ENCODE peak calls at places on chromosome 16, in six cellular contexts. Z is testis, G is tibial artery, J is right atrium auricular region, X is neural crest cell, C is colonic mucosa. D is an unnamed sample.

GRCh38 chr16:84284168-84284722 is 10.4 kb upstream of the WFDC1 start:
- DNase-seq in Z (peak; percentile 85), G (peak; percentile 57), J (peak; percentile 80), X (peak; percentile 56), C (peak; percentile 75), D (peak; percentile 66)

GRCh38 chr16:79966226-79966625 is 365.7 kb upstream of the MAF start:
- DNase-seq in Z (no peak), G (no peak), J (no peak), X (no peak), C (no peak), D (no peak)

GRCh38 chr16:8953064-8953463 is 10.6 kb downstream of the USP7 start:
- DNase-seq in Z (no peak), G (no peak), J (no peak), X (no peak), C (no peak), D (no peak)

GRCh38 chr16:17224859-17225258 is 245.9 kb downstream of the XYLT1 start:
- DNase-seq in Z (peak; percentile 34), G (peak; percentile 72), J (peak; percentile 85), X (no peak), C (peak; percentile 50), D (peak; percentile 46)

GRCh38 chr16:85072947-85073346 is 39.3 kb downstream of the CIBAR2 start:
- DNase-seq in Z (no peak), G (no peak), J (peak; percentile 85), X (no peak), C (no peak), D (no peak)

GRCh38 chr16:27922433-27922832 is 141.1 kb downstream of the GSG1L start:
- DNase-seq in Z (no peak), G (no peak), J (no peak), X (no peak), C (no peak), D (no peak)

GRCh38 chr16:54750249-54750648 is 180.4 kb upstream of the IRX5 start:
- DNase-seq in Z (no peak), G (no peak), J (no peak), X (no peak), C (no peak), D (no peak)

GRCh38 chr16:5670198-5670597 is 572.6 kb upstream of the EEF2KMT start:
- DNase-seq in Z (no peak), G (no peak), J (no peak), X (no peak), C (no peak), D (no peak)

GRCh38 chr16:85891776-85892166 is 7.2 kb upstream of the IRF8 start:
- DNase-seq in Z (no peak), G (no peak), J (peak; percentile 21), X (no peak), C (peak; percentile 44), D (no peak)

GRCh38 chr16:20747030-20747816 is 5.6 kb upstream of the THUMPD1 start:
- DNase-seq in Z (no peak), G (no peak), J (no peak), X (no peak), C (peak; percentile 32), D (no peak)

GRCh38 chr16:49112754-49113153 is 168.9 kb downstream of the CBLN1 start:
- DNase-seq in Z (peak; percentile 28), G (no peak), J (no peak), X (no peak), C (no peak), D (no peak)

GRCh38 chr16:4218202-4218601 is 23.7 kb downstream of the SRL start:
- DNase-seq in Z (no peak), G (no peak), J (no peak), X (no peak), C (no peak), D (no peak)

GRCh38 chr16:51710930-51711563 is 560.0 kb upstream of the SALL1 start:
- DNase-seq in Z (no peak), G (no peak), J (no peak), X (no peak), C (no peak), D (no peak)

GRCh38 chr16:11783319-11784047 is 13.6 kb downstream of the ZC3H7A start:
- DNase-seq in Z (no peak), G (no peak), J (no peak), X (no peak), C (peak; percentile 32), D (no peak)

GRCh38 chr16:16857603-16858283 is 478.8 kb downstream of the NPIPA7 start:
- DNase-seq in Z (no peak), G (no peak), J (no peak), X (no peak), C (no peak), D (no peak)

GRCh38 chr16:49856741-49857330 is 924 bp upstream of the ZNF423 start:
- DNase-seq in Z (peak; percentile 85), G (peak; percentile 76), J (peak; percentile 80), X (peak; percentile 69), C (peak; percentile 82), D (peak; percentile 85)

GRCh38 chr16:87628940-87629339 is 26.6 kb downstream of the JPH3 start:
- DNase-seq in Z (no peak), G (no peak), J (no peak), X (no peak), C (no peak), D (no peak)

GRCh38 chr16:64196444-64196843 is 925.4 kb downstream of the CDH11 start:
- DNase-seq in Z (no peak), G (no peak), J (no peak), X (no peak), C (no peak), D (no peak)

GRCh38 chr16:65394306-65394705 is 272.4 kb upstream of the CDH11 start:
- DNase-seq in Z (no peak), G (no peak), J (no peak), X (no peak), C (no peak), D (no peak)

GRCh38 chr16:58511933-58512815 is 3.1 kb upstream of the SETD6 start:
- DNase-seq in Z (peak; percentile 91), G (peak; percentile 74), J (peak; percentile 69), X (peak; percentile 84), C (peak; percentile 84), D (peak; percentile 90)

GRCh38 chr16:67882374-67883145 is 2.1 kb upstream of the NRN1L start:
- DNase-seq in Z (no peak), G (no peak), J (no peak), X (no peak), C (no peak), D (no peak)

GRCh38 chr16:25064967-25065366 is 46.6 kb upstream of the LCMT1 start:
- DNase-seq in Z (peak; percentile 88), G (no peak), J (no peak), X (no peak), C (no peak), D (no peak)

GRCh38 chr16:25063865-25064264 is 47.7 kb upstream of the LCMT1 start:
- DNase-seq in Z (peak; percentile 89), G (no peak), J (peak; percentile 67), X (no peak), C (no peak), D (no peak)

GRCh38 chr16:25066426-25066746 is 45.2 kb upstream of the LCMT1 start:
- DNase-seq in Z (no peak), G (no peak), J (no peak), X (no peak), C (no peak), D (no peak)

GRCh38 chr16:25066747-25067631 is 44.6 kb upstream of the LCMT1 start:
- DNase-seq in Z (peak; percentile 92), G (peak; percentile 71), J (peak; percentile 78), X (peak; percentile 73), C (peak; percentile 87), D (peak; percentile 76)

DNA sequence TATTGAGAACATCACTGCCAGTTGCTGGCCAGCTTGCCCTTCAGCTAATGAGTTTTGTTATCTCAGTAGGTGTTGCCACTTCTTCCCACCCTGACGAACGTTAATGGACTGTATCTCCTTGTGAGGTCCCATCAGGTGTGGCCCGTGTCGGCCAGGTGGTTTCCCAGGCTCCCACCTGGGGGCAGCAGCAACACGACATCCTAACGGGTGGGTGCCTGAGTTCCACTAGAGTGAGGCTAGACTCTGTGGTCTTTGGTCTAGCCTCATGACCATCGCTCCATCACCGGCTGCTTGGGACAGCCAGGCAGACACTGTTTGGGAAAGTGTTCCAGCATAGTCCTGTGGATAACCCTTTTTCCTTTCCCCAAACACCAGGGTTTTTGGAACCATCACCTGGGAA is 45.6 kb upstream of the LCMT1 start:
- DNase-seq in Z (peak; percentile 51), G (no peak), J (no peak), X (no peak), C (no peak), D (peak; percentile 33)
- TF ChIP-seq CTCF in Z (no peak), G (no peak), J (no peak), X (no peak), C (no peak), D (peak; percentile 41)

GRCh38 chr16:81618661-81619060 is 160.4 kb upstream of the PLCG2 start:
- DNase-seq in Z (no peak), G (no peak), J (no peak), X (no peak), C (no peak), D (no peak)

GRCh38 chr16:81620029-81620428 is 159.1 kb upstream of the PLCG2 start:
- DNase-seq in Z (no peak), G (no peak), J (no peak), X (no peak), C (no peak), D (no peak)

GRCh38 chr16:81621496-81621895 is 157.6 kb upstream of the PLCG2 start:
- DNase-seq in Z (no peak), G (no peak), J (no peak), X (no peak), C (no peak), D (no peak)

GRCh38 chr16:81618187-81618586 is 160.9 kb upstream of the PLCG2 start:
- DNase-seq in Z (no peak), G (no peak), J (no peak), X (no peak), C (no peak), D (no peak)

DNA sequence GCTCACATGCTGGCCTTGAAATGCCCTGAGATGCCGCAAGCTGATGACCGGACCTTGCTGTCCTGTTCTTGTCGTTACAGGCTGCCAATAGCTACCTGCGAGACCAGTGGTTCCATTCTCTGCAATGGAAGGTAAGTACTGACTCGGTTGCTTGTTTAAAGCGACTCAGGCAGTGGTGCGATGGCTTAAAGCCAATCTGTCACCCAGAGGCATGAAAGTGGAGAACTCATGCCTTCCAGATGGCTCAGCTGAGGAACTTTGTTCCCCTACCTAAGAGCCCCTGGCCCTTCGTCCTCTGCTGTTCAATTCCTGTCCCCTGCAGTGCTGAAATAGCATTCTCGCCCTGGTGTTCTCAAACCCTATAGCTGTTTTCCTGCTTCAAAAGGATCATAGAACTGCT is 158.3 kb upstream of the PLCG2 start:
- DNase-seq in Z (no peak), G (no peak), J (no peak), X (no peak), C (no peak), D (no peak)
- TF ChIP-seq CTCF in Z (no peak), G (no peak), J (no peak), X (no peak), C (no peak), D (no peak)

GRCh38 chr16:69937465-69937951 is 13.6 kb upstream of the CLEC18A start:
- DNase-seq in Z (peak; percentile 38), G (no peak), J (no peak), X (no peak), C (no peak), D (no peak)
- TF ChIP-seq CTCF in Z (no peak), G (no peak), J (no peak), X (no peak), C (no peak), D (peak; percentile 4)

DNA sequence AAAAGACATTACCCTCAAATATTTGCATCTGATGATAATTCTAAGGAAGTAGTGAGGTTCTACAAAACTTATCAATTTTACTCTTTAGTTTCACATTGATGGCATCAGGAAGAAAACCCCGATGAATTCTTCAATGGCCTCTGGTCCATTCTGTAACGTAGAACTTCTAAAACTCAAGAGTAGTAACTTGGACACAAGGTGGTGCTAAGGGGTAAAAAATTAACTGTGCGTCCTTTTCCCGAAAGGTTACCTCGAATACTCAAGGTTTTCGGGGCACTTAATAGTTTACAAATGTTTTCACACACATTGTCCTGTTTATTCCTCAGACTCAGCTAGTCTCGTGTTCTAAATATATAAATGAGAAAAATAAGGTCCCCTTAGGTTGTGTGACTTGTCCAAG is 517.3 kb upstream of the ZFHX3 start:
- DNase-seq in Z (no peak), G (no peak), J (no peak), X (no peak), C (no peak), D (no peak)
- TF ChIP-seq CTCF in Z (no peak), G (peak; percentile 45), J (no peak), X (peak; percentile 55), C (no peak), D (no peak)